ENCODE peak calls at places on chromosome 1, in ten cellular contexts. T is caudate nucleus; B is ovary; H is breast epithelium; I is ACHN; W is NCI-H774; J is stimulated activated CD8-positive, alpha-beta memory T cell treated with anti-CD3 and anti-CD28 coated beads, Interleukin-2, amount 100 ng/mL, for 48 hours; E is NCI-H1436; O is A549; Z is putamen. N is an unnamed sample.
A peak's percentile ranks its signal among the peaks of the same experiment; 100 is the strongest.

GRCh38 chr1:153260473-153260979 is 1.0 kb downstream of the LORICRIN start:
- DNase-seq in T (no peak), I (no peak), O (no peak), B (no peak), H (no peak), J (peak; percentile 2), Z (no peak), W (no peak), E (no peak), N (no peak)

GRCh38 chr1:203839081-203839480 is 22.3 kb upstream of the SNRPE start:
- DNase-seq in T (no peak), B (no peak), J (no peak), Z (no peak), E (no peak), W (no peak), H (no peak), O (no peak), I (no peak), N (no peak)

GRCh38 chr1:39609618-39610331 is 29.7 kb downstream of the HEYL start:
- DNase-seq in T (no peak), O (peak; percentile 57), I (peak; percentile 39), B (peak; percentile 70), J (peak; percentile 77), E (peak; percentile 36), W (peak; percentile 40), Z (peak; percentile 15), H (no peak), N (no peak)

GRCh38 chr1:156804572-156805243 is 11.9 kb downstream of the SH2D2A start:
- DNase-seq in T (no peak), J (no peak), O (no peak), B (no peak), Z (peak; percentile 34), H (no peak), I (peak; percentile 30), W (peak; percentile 24), E (peak; percentile 22), N (no peak)

GRCh38 chr1:19844726-19845125 is 29.6 kb upstream of the RNF186 start:
- DNase-seq in I (no peak), Z (no peak), O (no peak), J (no peak), T (no peak), E (no peak), H (no peak), B (no peak), W (no peak), N (no peak)

GRCh38 chr1:151839457-151840409 is at the start of gene C2CD4D:
- DNase-seq in Z (peak; percentile 90), B (no peak), T (peak; percentile 72), J (peak; percentile 58), W (peak; percentile 70), H (peak; percentile 88), O (no peak), E (peak; percentile 82), I (peak; percentile 24), N (peak; percentile 85)

GRCh38 chr1:28775121-28775942 is 36.6 kb upstream of the OPRD1 start:
- DNase-seq in E (peak; percentile 25), W (peak; percentile 55), O (no peak), B (peak; percentile 87), Z (peak; percentile 5), H (peak; percentile 70), T (peak; percentile 5), I (peak; percentile 55), J (peak; percentile 46), N (peak; percentile 48)

GRCh38 chr1:115355069-115355468 is 17.0 kb upstream of the NGF start:
- DNase-seq in W (no peak), I (no peak), J (no peak), B (no peak), T (no peak), O (no peak), H (no peak), E (no peak), Z (no peak), N (no peak)

GRCh38 chr1:153774780-153775431 is at the start of gene SLC27A3:
- DNase-seq in E (peak; percentile 46), J (peak; percentile 27), I (no peak), H (peak; percentile 66), O (no peak), Z (no peak), B (peak; percentile 90), T (peak; percentile 38), W (peak; percentile 74), N (peak; percentile 76)

N was measured in frontal cortex.